ENCODE peak calls at places on chromosomes 16 and 17, in nine cellular contexts. F is tibial nerve, O is fibroblast of lung, Q is omental fat pad, K is HFF-Myc, L is cardiac fibroblast, U is GM13977, T is tibial artery, H is heart left ventricle. Z is an unnamed sample.

GRCh38 chr17:32755045-32755805 is 121.7 kb downstream of the MYO1D start:
- DNase-seq in F (no peak), O (peak; percentile 86), Q (no peak), K (peak; percentile 56), L (peak; percentile 85), U (peak; percentile 46), T (no peak), H (no peak), Z (no peak)

GRCh38 chr16:85004587-85005205 is 6.6 kb downstream of the ZDHHC7 start:
- DNase-seq in F (no peak), O (peak; percentile 90), Q (no peak), K (no peak), L (peak; percentile 92), U (no peak), T (peak; percentile 79), H (no peak), Z (no peak)

GRCh38 chr17:35596530-35597233 is 9.6 kb downstream of the AP2B1 start:
- DNase-seq in F (no peak), O (no peak), Q (no peak), K (no peak), L (no peak), U (no peak), T (no peak), H (no peak), Z (no peak)

GRCh38 chr16:53041196-53041977 is 11.3 kb downstream of the CHD9NB start:
- DNase-seq in F (peak; percentile 57), O (peak; percentile 30), Q (no peak), K (no peak), L (peak; percentile 79), U (no peak), T (no peak), H (peak; percentile 84), Z (peak; percentile 31)

GRCh38 chr17:34728771-34729310 is 149.5 kb downstream of the TMEM132E start:
- DNase-seq in F (no peak), O (no peak), Q (no peak), K (no peak), L (no peak), U (no peak), T (peak; percentile 44), H (no peak), Z (no peak)

GRCh38 chr16:85557976-85558589 is 55.0 kb upstream of the GSE1 start:
- DNase-seq in F (no peak), O (no peak), Q (no peak), K (no peak), L (no peak), U (no peak), T (no peak), H (no peak), Z (no peak)

GRCh38 chr16:27867122-27868110 is 196.1 kb downstream of the GSG1L start:
- DNase-seq in F (no peak), O (peak; percentile 61), Q (no peak), K (peak; percentile 26), L (peak; percentile 83), U (peak; percentile 80), T (no peak), H (peak; percentile 72), Z (peak; percentile 42)

GRCh38 chr17:78206298-78206697 is 7.8 kb upstream of the BIRC5 start:
- DNase-seq in F (no peak), O (no peak), Q (no peak), K (no peak), L (no peak), U (no peak), T (no peak), H (no peak), Z (no peak)

GRCh38 chr16:66881014-66881417 is 701 bp downstream of the PDP2 start:
- DNase-seq in F (no peak), O (no peak), Q (no peak), K (no peak), L (no peak), U (no peak), T (no peak), H (peak; percentile 39), Z (no peak)

GRCh38 chr17:12928736-12929135 is 89.1 kb downstream of the ELAC2 start:
- DNase-seq in F (no peak), O (peak; percentile 15), Q (no peak), K (no peak), L (peak; percentile 5), U (no peak), T (no peak), H (no peak), Z (no peak)

GRCh38 chr17:7263071-7263800 is 958 bp upstream of the CLDN7 start:
- DNase-seq in F (no peak), O (no peak), Q (no peak), K (no peak), L (no peak), U (peak; percentile 38), T (no peak), H (no peak), Z (no peak)

GRCh38 chr17:32794533-32795246 is 82.2 kb downstream of the MYO1D start:
- DNase-seq in F (no peak), O (no peak), Q (no peak), K (no peak), L (no peak), U (no peak), T (no peak), H (no peak), Z (no peak)

GRCh38 chr16:21104124-21104860 is 46.4 kb downstream of the DNAH3 start:
- DNase-seq in F (no peak), O (no peak), Q (no peak), K (no peak), L (peak; percentile 61), U (no peak), T (no peak), H (no peak), Z (no peak)

GRCh38 chr16:14125708-14126107 is 54.6 kb downstream of the MRTFB start:
- DNase-seq in F (no peak), O (no peak), Q (no peak), K (no peak), L (no peak), U (no peak), T (no peak), H (no peak), Z (no peak)

GRCh38 chr16:30902070-30902972 is 5.9 kb downstream of the CTF1 start:
- DNase-seq in F (peak; percentile 32), O (peak; percentile 60), Q (no peak), K (no peak), L (peak; percentile 59), U (peak; percentile 90), T (peak; percentile 80), H (peak; percentile 74), Z (peak; percentile 75)
- TF ChIP-seq CTCF in F (peak; percentile 84), O (no peak), Q (no peak), K (no peak), L (no peak), U (peak; percentile 77), T (no peak), H (peak; percentile 30), Z (no peak)

DNA sequence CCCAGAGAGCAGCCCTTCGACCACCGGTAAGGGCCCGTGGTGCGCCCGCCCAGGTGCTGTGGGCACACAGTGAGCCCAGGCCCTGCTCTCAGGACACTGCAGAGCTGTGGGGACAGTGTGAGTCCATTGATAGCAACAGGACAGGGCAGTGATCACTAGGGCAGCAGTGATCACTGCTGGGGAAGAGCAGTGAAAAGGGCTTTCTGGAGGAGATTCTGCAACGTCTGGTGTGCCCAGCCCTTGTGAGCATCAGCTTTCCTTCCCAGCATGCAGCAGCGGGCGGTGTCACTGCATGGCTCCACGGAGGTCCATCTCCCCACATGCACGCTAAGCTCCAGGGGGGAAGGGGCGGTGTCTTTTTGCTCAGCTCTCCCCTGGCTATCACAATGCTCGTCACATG is 32.1 kb downstream of the MAP1LC3B start:
- DNase-seq in F (no peak), O (no peak), Q (no peak), K (no peak), L (no peak), U (no peak), T (no peak), H (no peak), Z (no peak)
- TF ChIP-seq CTCF in F (no peak), O (no peak), Q (no peak), K (no peak), L (no peak), U (no peak), T (no peak), H (no peak), Z (no peak)

DNA sequence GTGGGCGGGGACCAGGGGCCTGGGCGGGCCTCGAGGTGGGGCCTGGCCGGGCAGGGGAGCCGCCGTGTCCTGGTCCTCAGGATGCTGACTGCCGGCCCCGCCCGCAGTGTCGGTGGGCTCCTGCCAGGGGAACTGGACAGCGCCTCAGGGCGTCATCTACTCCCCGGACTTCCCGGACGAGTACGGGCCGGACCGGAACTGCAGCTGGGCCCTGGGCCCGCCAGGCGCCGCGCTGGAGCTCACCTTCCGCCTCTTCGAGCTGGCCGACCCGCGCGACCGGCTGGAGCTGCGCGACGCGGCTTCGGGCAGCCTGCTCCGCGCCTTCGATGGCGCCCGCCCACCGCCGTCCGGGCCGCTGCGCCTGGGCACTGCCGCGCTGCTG is 2.4 kb upstream of the PAQR4 start:
- DNase-seq in F (no peak), O (no peak), Q (no peak), K (no peak), L (no peak), U (no peak), T (no peak), H (no peak), Z (no peak)
- TF ChIP-seq CTCF in F (no peak), O (no peak), Q (no peak), K (no peak), L (no peak), U (no peak), T (no peak), H (no peak), Z (no peak)

GRCh38 chr17:66313325-66313724 is 10.9 kb downstream of the PRKCA start:
- DNase-seq in F (no peak), O (no peak), Q (no peak), K (no peak), L (no peak), U (no peak), T (no peak), H (no peak), Z (no peak)

GRCh38 chr17:66309793-66310192 is 7.4 kb downstream of the PRKCA start:
- DNase-seq in F (no peak), O (peak; percentile 36), Q (no peak), K (no peak), L (no peak), U (no peak), T (no peak), H (no peak), Z (no peak)

GRCh38 chr17:66312912-66313311 is 10.5 kb downstream of the PRKCA start:
- DNase-seq in F (no peak), O (no peak), Q (no peak), K (no peak), L (no peak), U (no peak), T (no peak), H (no peak), Z (no peak)

GRCh38 chr17:66308856-66309255 is 6.4 kb downstream of the PRKCA start:
- DNase-seq in F (no peak), O (no peak), Q (no peak), K (no peak), L (no peak), U (no peak), T (no peak), H (no peak), Z (no peak)

DNA sequence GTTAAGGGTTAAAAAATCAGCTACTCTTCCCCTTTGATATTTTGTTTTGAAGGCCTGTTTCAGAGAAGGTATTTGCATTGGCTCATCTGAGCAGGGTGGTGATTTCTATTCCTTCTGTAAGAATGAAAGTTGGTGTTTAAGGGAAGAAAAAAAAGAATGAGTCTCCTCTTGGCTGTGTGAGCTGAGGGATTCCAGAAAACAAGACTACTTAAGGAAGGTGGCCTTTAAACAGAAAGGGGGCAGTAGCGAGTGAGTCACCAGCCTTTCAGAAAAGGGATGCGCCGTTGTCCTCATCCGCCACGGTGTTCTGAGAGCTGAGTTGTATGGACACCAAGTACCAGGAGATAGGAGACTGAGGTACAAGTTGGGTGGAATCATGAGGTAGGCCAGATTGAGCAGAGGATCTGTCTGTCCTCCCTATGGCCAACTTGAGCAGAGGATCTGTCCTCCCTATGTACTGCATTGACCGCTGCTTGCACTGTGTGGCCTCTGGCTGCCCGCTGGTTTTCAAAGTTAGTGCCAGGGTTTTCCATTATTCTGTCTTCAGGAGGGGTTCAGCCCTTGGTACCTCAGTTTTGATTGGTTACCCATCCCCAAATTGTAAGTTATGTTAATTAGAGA is 8.2 kb downstream of the PRKCA start:
- DNase-seq in F (no peak), O (no peak), Q (no peak), K (no peak), L (no peak), U (no peak), T (no peak), H (no peak), Z (no peak)
- TF ChIP-seq CTCF in F (no peak), O (peak; percentile 9), Q (no peak), K (peak; percentile 14), L (no peak), U (no peak), T (no peak), H (no peak), Z (no peak)

Z was measured in mesothelial cell of epicardium.